ENCODE peak calls at places on chromosomes 16 and 17, in five cellular contexts. P is astrocyte of the spinal cord, A is A549, D is psoas muscle, C is HCT116. I is an unnamed sample.

GRCh38 chr17:75364078-75364477 is 41.4 kb downstream of the GRB2 start:
- DNase-seq in C (no peak), A (no peak), D (no peak), P (peak), I (peak)

GRCh38 chr16:75301804-75302203 is 50.4 kb upstream of the BCAR1 start:
- DNase-seq in C (no peak), P (no peak), D (no peak), A (no peak), I (no peak)

GRCh38 chr17:50241431-50241830 is 32.8 kb upstream of the TMEM92 start:
- DNase-seq in A (no peak), P (no peak), D (no peak), C (no peak), I (no peak)

GRCh38 chr17:1626333-1626732 is 2.3 kb downstream of the SLC43A2 start:
- DNase-seq in D (no peak), P (no peak), A (no peak), C (no peak), I (no peak)

GRCh38 chr17:27339836-27340550 is 46.1 kb downstream of the WSB1 start:
- DNase-seq in A (peak), C (peak), P (no peak), D (no peak), I (no peak)

GRCh38 chr16:64278196-64278595 is 843.7 kb downstream of the CDH11 start:
- DNase-seq in D (no peak), C (no peak), P (peak), A (no peak), I (no peak)

GRCh38 chr17:17808706-17809432 is 27.9 kb downstream of the SREBF1 start:
- DNase-seq in A (peak), P (peak), C (no peak), D (no peak), I (no peak)

GRCh38 chr17:6683730-6684459 is 29.3 kb downstream of the SLC13A5 start:
- DNase-seq in A (no peak), C (no peak), D (no peak), P (no peak), I (no peak)

GRCh38 chr17:2172447-2172938 is 117.6 kb downstream of the HIC1 start:
- DNase-seq in C (no peak), P (no peak), D (peak), A (peak), I (peak)

GRCh38 chr16:2467301-2468141 is 3.6 kb upstream of the NTN3 start:
- DNase-seq in A (peak), D (peak), C (peak), P (peak), I (peak)

GRCh38 chr16:78516006-78516405 is 416.6 kb downstream of the WWOX start:
- DNase-seq in P (no peak), D (no peak), C (no peak), A (no peak), I (no peak)

GRCh38 chr16:4548124-4548523 is 8.0 kb upstream of the C16orf96 start:
- DNase-seq in P (no peak), D (no peak), A (no peak), C (no peak), I (no peak)

GRCh38 chr16:2152695-2153506 is 2.7 kb upstream of the TRAF7 start:
- DNase-seq in D (no peak), A (peak), P (peak), C (no peak), I (no peak)

GRCh38 chr16:77043076-77043475 is 147.9 kb upstream of the MON1B start:
- DNase-seq in A (peak), P (peak), D (no peak), C (peak), I (no peak)

GRCh38 chr16:48531011-48531962 is 78.7 kb downstream of the N4BP1 start:
- DNase-seq in C (no peak), P (no peak), A (no peak), D (peak), I (no peak)

GRCh38 chr17:33494156-33494555 is 201.1 kb upstream of the ASIC2 start:
- DNase-seq in A (no peak), C (no peak), P (no peak), D (no peak), I (no peak)

GRCh38 chr17:67452681-67453554 is 75.8 kb downstream of the PITPNC1 start:
- DNase-seq in C (no peak), P (peak), D (no peak), A (no peak), I (no peak)

GRCh38 chr17:65914784-65915342 is 277.1 kb downstream of the CEP112 start:
- DNase-seq in D (no peak), P (no peak), A (no peak), C (no peak), I (no peak)

GRCh38 chr16:51146256-51146924 is 4.7 kb downstream of the SALL1 start:
- DNase-seq in A (no peak), C (no peak), D (no peak), P (peak), I (peak)

GRCh38 chr17:2723505-2723996 is 12.0 kb upstream of the CLUH start:
- DNase-seq in P (no peak), D (no peak), A (no peak), C (no peak), I (no peak)

GRCh38 chr17:15942207-15942833 is 2.6 kb upstream of the ADORA2B start:
- DNase-seq in D (no peak), C (no peak), P (no peak), A (no peak), I (no peak)

GRCh38 chr16:64211306-64211705 is 910.6 kb downstream of the CDH11 start:
- DNase-seq in P (peak), A (no peak), C (no peak), D (no peak), I (no peak)

GRCh38 chr16:74700206-74701040 is at the start of gene MLKL:
- DNase-seq in C (peak), P (no peak), D (peak), A (peak), I (no peak)

GRCh38 chr16:81385031-81385756 is 59.4 kb upstream of the CMIP start:
- DNase-seq in P (no peak), D (no peak), A (no peak), C (no peak), I (no peak)

GRCh38 chr16:28180660-28181556 is 30.9 kb downstream of the XPO6 start:
- DNase-seq in A (no peak), D (no peak), C (no peak), P (peak), I (no peak)

GRCh38 chr17:75909051-75909811 is 4.5 kb upstream of the MRPL38 start:
- DNase-seq in A (no peak), C (no peak), P (no peak), D (no peak), I (no peak)

GRCh38 chr17:64459284-64459747 is 10.4 kb downstream of the MILR1 start:
- DNase-seq in P (peak), D (no peak), C (peak), A (peak), I (peak)

GRCh38 chr16:50273888-50274770 is 7.8 kb downstream of the ADCY7 start:
- DNase-seq in C (no peak), D (no peak), P (no peak), A (no peak), I (no peak)

GRCh38 chr17:78343099-78343432 is 16.8 kb downstream of the SOCS3 start:
- DNase-seq in P (peak), D (peak), A (no peak), C (peak), I (peak)

DNA sequence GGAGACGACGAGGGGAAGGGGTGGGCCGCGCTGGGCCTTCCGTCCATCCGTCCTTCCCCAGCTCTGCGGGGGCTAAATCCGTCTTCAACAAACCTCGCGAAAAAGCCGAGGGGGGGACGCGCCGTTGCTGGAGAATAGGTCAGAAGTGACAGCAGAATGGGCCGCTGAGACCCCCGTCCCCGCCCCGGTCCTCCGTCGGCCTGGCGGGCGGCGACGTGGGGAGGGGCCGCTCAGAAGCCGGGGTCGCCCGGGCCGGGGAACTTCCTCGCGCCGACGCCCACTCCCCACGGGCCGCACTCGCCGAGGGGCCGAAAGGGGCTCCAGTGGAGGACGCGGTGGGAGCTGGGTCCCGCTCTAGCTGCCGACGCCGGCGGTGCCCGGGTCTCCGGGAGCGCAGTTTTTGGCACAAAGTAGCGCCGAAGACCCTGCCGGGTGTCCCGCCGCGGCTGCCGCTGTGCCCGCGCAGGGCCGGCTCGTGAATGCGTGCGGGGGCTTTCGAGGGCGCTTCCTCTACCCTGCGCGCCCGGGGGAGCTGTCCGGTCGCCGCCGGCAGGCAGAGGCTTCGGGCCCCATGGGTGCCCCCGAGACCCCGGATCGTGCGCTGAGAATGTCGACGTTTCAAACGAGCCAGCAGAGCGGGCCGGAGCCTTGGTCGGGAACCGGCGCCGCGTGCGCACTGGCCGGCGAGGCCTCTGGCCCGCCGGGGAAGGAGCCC is 46.4 kb upstream of the SLC38A10 start:
- DNase-seq in A (no peak), P (peak), D (no peak), C (no peak), I (no peak)
- H3K4me3 ChIP-seq in A (no peak), P (peak), D (peak), C (no peak), I (peak)

DNA sequence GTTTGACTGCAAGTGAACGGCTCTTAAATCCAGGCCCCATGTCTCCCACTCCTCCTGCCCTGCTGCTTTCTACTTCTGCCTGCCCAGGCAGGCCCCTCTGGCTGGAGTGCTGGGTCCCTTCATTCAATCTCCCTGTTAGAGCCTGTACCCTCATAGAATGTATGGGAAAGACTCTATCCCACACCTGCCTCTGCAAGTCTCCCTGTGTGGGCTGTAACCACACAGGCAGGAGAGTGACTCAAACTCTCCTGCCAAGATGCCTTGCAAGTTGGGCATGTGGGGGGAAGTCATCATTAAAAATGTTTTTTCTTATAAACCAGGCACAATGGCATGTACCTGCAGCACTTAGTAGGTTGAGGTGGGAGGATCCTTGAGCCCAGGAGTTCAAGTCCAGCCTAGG is 77.5 kb downstream of the PLXDC1 start:
- DNase-seq in C (no peak), D (no peak), A (no peak), P (no peak), I (no peak)
- TF ChIP-seq CTCF in C (no peak), D (no peak), A (no peak), P (no peak), I (no peak)

DNA sequence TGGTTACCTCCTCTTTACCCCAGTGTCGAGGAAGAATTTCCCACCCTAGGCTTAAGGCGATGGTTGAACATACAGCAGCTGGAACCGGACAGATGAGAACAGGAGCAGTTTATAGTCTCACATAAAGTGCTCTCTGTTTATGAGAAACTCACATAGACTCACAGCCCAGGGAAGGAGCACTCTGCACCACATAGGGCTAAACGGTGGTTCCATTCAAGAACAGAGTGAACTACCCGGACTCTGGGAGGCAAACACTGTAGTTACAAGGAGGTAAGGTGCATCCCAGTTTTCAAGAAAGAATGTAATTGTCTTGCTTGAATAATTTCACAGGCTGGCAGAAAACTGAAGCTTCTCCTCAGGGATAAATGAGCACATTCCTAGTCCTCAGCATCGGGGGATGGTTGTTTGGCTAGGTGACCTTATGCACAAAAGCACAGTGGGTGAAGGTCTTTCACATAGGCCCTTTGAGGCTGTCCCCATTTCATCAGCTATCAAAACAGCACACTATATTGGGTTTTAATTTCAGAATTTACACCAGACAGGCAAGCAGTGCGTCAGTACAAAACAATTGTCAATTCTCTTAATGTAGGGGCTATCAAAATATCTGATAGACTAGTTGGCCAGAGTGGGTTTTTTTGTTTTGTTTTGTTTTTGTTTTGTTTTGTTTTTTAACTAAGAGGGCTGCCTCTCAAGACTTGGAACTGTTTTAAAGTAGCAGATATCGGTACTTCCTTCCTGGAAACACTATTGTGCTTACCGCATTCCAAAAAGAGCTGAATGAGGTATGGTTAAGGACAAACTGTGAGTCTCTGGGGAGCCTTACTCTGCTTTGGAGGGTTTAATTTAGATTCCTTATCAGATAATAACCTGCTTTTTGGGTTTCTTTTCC is 918.1 kb upstream of the CDH8 start:
- DNase-seq in C (no peak), D (no peak), A (no peak), P (no peak), I (no peak)
- H3K4me3 ChIP-seq in C (no peak), D (no peak), A (no peak), P (no peak), I (no peak)

GRCh38 chr16:725041-725376 is 1.2 kb downstream of the CCDC78 start:
- DNase-seq in C (no peak), D (no peak), P (no peak), A (no peak), I (no peak)
- TF ChIP-seq CTCF in C (no peak), D (no peak), P (no peak), A (no peak), I (no peak)

DNA sequence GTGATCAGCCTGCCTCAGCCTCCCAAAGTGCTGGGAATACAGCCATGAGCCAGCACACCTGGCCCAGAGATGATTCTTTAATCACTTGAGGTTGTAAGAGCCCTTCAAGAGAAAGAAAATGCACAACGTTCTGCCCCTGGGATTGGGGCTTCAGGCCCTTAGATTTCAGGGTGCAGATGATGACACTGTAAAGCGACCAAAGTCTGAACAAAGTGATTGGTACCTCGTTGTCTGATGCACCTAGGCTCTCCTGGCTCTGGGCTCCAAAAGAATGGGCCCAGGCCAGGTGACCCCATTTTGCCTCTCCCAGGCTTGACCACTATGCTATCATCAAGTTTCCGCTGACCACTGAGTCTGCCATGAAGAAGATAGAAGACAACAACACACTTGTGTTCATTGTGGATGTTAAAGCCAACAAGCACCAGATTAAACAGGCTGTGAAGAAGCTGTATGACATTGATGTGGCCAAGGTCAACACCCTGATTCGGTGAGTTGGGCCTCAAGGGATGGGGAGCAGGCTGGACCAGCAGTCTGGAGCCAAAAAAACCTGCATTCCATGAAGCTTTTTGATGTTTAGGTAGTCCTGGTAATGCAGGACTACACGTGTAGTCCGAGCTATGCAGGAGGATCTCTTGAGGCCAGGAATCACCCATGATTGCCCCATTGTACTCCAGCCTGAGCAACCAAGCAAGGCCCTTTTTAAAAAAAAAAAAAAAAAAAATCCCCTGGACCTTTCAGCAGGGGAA is 2.8 kb downstream of the RPL23A start:
- DNase-seq in P (no peak), A (no peak), D (no peak), C (no peak), I (no peak)
- H3K4me3 ChIP-seq in P (no peak), A (peak), D (peak), C (peak), I (no peak)

GRCh38 chr17:4837471-4838305 is 4.5 kb downstream of the MINK1 start:
- DNase-seq in A (no peak), D (no peak), P (no peak), C (no peak), I (no peak)
- TF ChIP-seq CTCF in A (no peak), D (no peak), P (no peak), C (no peak), I (no peak)

GRCh38 chr16:30054959-30055553 is 10.5 kb upstream of the ALDOA start:
- DNase-seq in P (no peak), A (peak), C (no peak), D (no peak), I (no peak)
- H3K4me3 ChIP-seq in P (no peak), A (no peak), C (no peak), D (no peak), I (no peak)

GRCh38 chr16:10122546-10122945 is 59.7 kb downstream of the GRIN2A start:
- DNase-seq in C (no peak), D (no peak), A (peak), P (no peak), I (no peak)
- TF ChIP-seq CTCF in C (no peak), D (no peak), A (peak), P (peak), I (peak)

DNA sequence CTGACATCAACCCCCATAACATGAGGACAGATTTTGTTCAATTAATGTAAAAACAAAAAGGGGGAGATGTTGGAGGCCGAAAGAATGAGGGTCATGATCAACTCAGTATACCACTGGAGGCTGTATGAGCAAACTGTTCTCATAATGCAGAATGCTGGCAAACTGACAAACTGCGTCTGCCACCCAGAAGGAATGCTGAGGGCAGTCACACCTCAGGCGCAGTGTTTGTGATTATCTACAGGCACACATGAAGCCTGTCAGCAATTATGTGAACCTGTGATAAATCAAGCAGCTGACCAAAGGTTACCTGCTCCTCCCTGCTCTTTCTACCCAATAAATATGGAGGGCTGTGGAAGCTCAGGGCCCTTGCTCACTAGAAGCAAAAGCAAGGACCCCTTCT is 27.3 kb downstream of the CD300LG start:
- DNase-seq in D (no peak), P (no peak), A (no peak), C (no peak), I (no peak)
- H3K4me3 ChIP-seq in D (no peak), P (no peak), A (no peak), C (no peak), I (no peak)

GRCh38 chr17:5138616-5139453 is 23.0 kb downstream of the USP6 start:
- DNase-seq in D (no peak), C (no peak), P (no peak), A (no peak), I (no peak)

GRCh38 chr17:5135726-5136579 is 20.1 kb downstream of the USP6 start:
- DNase-seq in P (no peak), A (no peak), C (no peak), D (no peak), I (no peak)

GRCh38 chr17:5139454-5139725 is 23.6 kb downstream of the USP6 start:
- DNase-seq in A (no peak), D (no peak), P (no peak), C (no peak), I (no peak)
- TF ChIP-seq CTCF in A (no peak), D (no peak), P (no peak), C (no peak), I (no peak)